ENCODE peak calls at places on chromosomes 12 and 14, in eight cellular contexts. One of them, this sample, is unnamed.

GRCh38 chr14:56310643-56311042 is 192.4 kb downstream of the PELI2 start:
- DNase-seq in progenitor cell of endocrine pancreas: no peak
- DNase-seq in NCI-H1105 treated with DMSO at 0.1 percent for 48 hours: no peak
- DNase-seq in effector CD4-positive, alpha-beta T cell: no peak
- DNase-seq in H54: no peak
- DNase-seq in stimulated activated CD4-positive, alpha-beta T cell treated with anti-CD3 and anti-CD28 coated beads, Interleukin-4, amount 100 ng/mL, for 24 hours: no peak
- DNase-seq in brain microvascular endothelial cell: peak
- DNase-seq in mesenteric fat pad: no peak
- DNase-seq in this sample: no peak

GRCh38 chr14:34338056-34338455 is 124.0 kb downstream of the SPTSSA start:
- DNase-seq in effector CD4-positive, alpha-beta T cell: no peak
- DNase-seq in mesenteric fat pad: no peak
- DNase-seq in brain microvascular endothelial cell: no peak
- DNase-seq in stimulated activated CD4-positive, alpha-beta T cell treated with anti-CD3 and anti-CD28 coated beads, Interleukin-4, amount 100 ng/mL, for 24 hours: no peak
- DNase-seq in progenitor cell of endocrine pancreas: no peak
- DNase-seq in H54: no peak
- DNase-seq in NCI-H1105 treated with DMSO at 0.1 percent for 48 hours: no peak
- DNase-seq in this sample: no peak

GRCh38 chr12:107064687-107065086 is 28.7 kb downstream of the CRY1 start:
- DNase-seq in progenitor cell of endocrine pancreas: no peak
- DNase-seq in mesenteric fat pad: no peak
- DNase-seq in NCI-H1105 treated with DMSO at 0.1 percent for 48 hours: no peak
- DNase-seq in brain microvascular endothelial cell: no peak
- DNase-seq in effector CD4-positive, alpha-beta T cell: no peak
- DNase-seq in H54: no peak
- DNase-seq in stimulated activated CD4-positive, alpha-beta T cell treated with anti-CD3 and anti-CD28 coated beads, Interleukin-4, amount 100 ng/mL, for 24 hours: no peak
- DNase-seq in this sample: no peak

GRCh38 chr14:51119411-51120051 is 24.6 kb upstream of the TRIM9 start:
- DNase-seq in progenitor cell of endocrine pancreas: no peak
- DNase-seq in brain microvascular endothelial cell: no peak
- DNase-seq in mesenteric fat pad: no peak
- DNase-seq in NCI-H1105 treated with DMSO at 0.1 percent for 48 hours: no peak
- DNase-seq in effector CD4-positive, alpha-beta T cell: no peak
- DNase-seq in stimulated activated CD4-positive, alpha-beta T cell treated with anti-CD3 and anti-CD28 coated beads, Interleukin-4, amount 100 ng/mL, for 24 hours: no peak
- DNase-seq in H54: no peak
- DNase-seq in this sample: peak

GRCh38 chr14:64293976-64294671 is at the start of gene ESR2:
- DNase-seq in NCI-H1105 treated with DMSO at 0.1 percent for 48 hours: peak
- DNase-seq in brain microvascular endothelial cell: peak
- DNase-seq in stimulated activated CD4-positive, alpha-beta T cell treated with anti-CD3 and anti-CD28 coated beads, Interleukin-4, amount 100 ng/mL, for 24 hours: peak
- DNase-seq in effector CD4-positive, alpha-beta T cell: peak
- DNase-seq in mesenteric fat pad: no peak
- DNase-seq in progenitor cell of endocrine pancreas: peak
- DNase-seq in H54: no peak
- DNase-seq in this sample: peak

GRCh38 chr14:60649815-60650381 is 621 bp upstream of the SIX1 start:
- DNase-seq in NCI-H1105 treated with DMSO at 0.1 percent for 48 hours: peak
- DNase-seq in mesenteric fat pad: no peak
- DNase-seq in effector CD4-positive, alpha-beta T cell: no peak
- DNase-seq in stimulated activated CD4-positive, alpha-beta T cell treated with anti-CD3 and anti-CD28 coated beads, Interleukin-4, amount 100 ng/mL, for 24 hours: no peak
- DNase-seq in H54: no peak
- DNase-seq in progenitor cell of endocrine pancreas: no peak
- DNase-seq in brain microvascular endothelial cell: no peak
- DNase-seq in this sample: peak

GRCh38 chr12:130938186-130938585 is 15.5 kb upstream of the ADGRD1 start:
- DNase-seq in effector CD4-positive, alpha-beta T cell: no peak
- DNase-seq in brain microvascular endothelial cell: no peak
- DNase-seq in mesenteric fat pad: no peak
- DNase-seq in stimulated activated CD4-positive, alpha-beta T cell treated with anti-CD3 and anti-CD28 coated beads, Interleukin-4, amount 100 ng/mL, for 24 hours: no peak
- DNase-seq in NCI-H1105 treated with DMSO at 0.1 percent for 48 hours: no peak
- DNase-seq in progenitor cell of endocrine pancreas: no peak
- DNase-seq in H54: no peak
- DNase-seq in this sample: no peak

GRCh38 chr14:83520837-83521236 is 1987.2 kb upstream of the SEL1L start:
- DNase-seq in NCI-H1105 treated with DMSO at 0.1 percent for 48 hours: no peak
- DNase-seq in H54: no peak
- DNase-seq in stimulated activated CD4-positive, alpha-beta T cell treated with anti-CD3 and anti-CD28 coated beads, Interleukin-4, amount 100 ng/mL, for 24 hours: no peak
- DNase-seq in effector CD4-positive, alpha-beta T cell: no peak
- DNase-seq in brain microvascular endothelial cell: peak
- DNase-seq in progenitor cell of endocrine pancreas: no peak
- DNase-seq in mesenteric fat pad: no peak
- DNase-seq in this sample: no peak

GRCh38 chr12:127677537-127678131 is 589.3 kb upstream of the TMEM132C start:
- DNase-seq in effector CD4-positive, alpha-beta T cell: no peak
- DNase-seq in brain microvascular endothelial cell: peak
- DNase-seq in mesenteric fat pad: no peak
- DNase-seq in NCI-H1105 treated with DMSO at 0.1 percent for 48 hours: peak
- DNase-seq in stimulated activated CD4-positive, alpha-beta T cell treated with anti-CD3 and anti-CD28 coated beads, Interleukin-4, amount 100 ng/mL, for 24 hours: peak
- DNase-seq in progenitor cell of endocrine pancreas: peak
- DNase-seq in H54: peak
- DNase-seq in this sample: peak

GRCh38 chr12:129423041-129423580 is 480.7 kb downstream of the TMEM132D start:
- DNase-seq in effector CD4-positive, alpha-beta T cell: no peak
- DNase-seq in progenitor cell of endocrine pancreas: no peak
- DNase-seq in brain microvascular endothelial cell: no peak
- DNase-seq in H54: no peak
- DNase-seq in NCI-H1105 treated with DMSO at 0.1 percent for 48 hours: peak
- DNase-seq in stimulated activated CD4-positive, alpha-beta T cell treated with anti-CD3 and anti-CD28 coated beads, Interleukin-4, amount 100 ng/mL, for 24 hours: no peak
- DNase-seq in mesenteric fat pad: no peak
- DNase-seq in this sample: no peak

GRCh38 chr12:64894827-64895475 is 70.5 kb downstream of the TBC1D30 start:
- DNase-seq in H54: no peak
- DNase-seq in mesenteric fat pad: no peak
- DNase-seq in NCI-H1105 treated with DMSO at 0.1 percent for 48 hours: no peak
- DNase-seq in brain microvascular endothelial cell: no peak
- DNase-seq in stimulated activated CD4-positive, alpha-beta T cell treated with anti-CD3 and anti-CD28 coated beads, Interleukin-4, amount 100 ng/mL, for 24 hours: no peak
- DNase-seq in effector CD4-positive, alpha-beta T cell: no peak
- DNase-seq in progenitor cell of endocrine pancreas: no peak
- DNase-seq in this sample: no peak

GRCh38 chr14:84493779-84494178 is 1036.2 kb upstream of the FLRT2 start:
- DNase-seq in stimulated activated CD4-positive, alpha-beta T cell treated with anti-CD3 and anti-CD28 coated beads, Interleukin-4, amount 100 ng/mL, for 24 hours: no peak
- DNase-seq in mesenteric fat pad: no peak
- DNase-seq in NCI-H1105 treated with DMSO at 0.1 percent for 48 hours: no peak
- DNase-seq in effector CD4-positive, alpha-beta T cell: no peak
- DNase-seq in progenitor cell of endocrine pancreas: no peak
- DNase-seq in H54: no peak
- DNase-seq in brain microvascular endothelial cell: peak
- DNase-seq in this sample: no peak

GRCh38 chr12:95107362-95107761 is 33.9 kb upstream of the NR2C1 start:
- DNase-seq in mesenteric fat pad: no peak
- DNase-seq in progenitor cell of endocrine pancreas: no peak
- DNase-seq in brain microvascular endothelial cell: no peak
- DNase-seq in NCI-H1105 treated with DMSO at 0.1 percent for 48 hours: no peak
- DNase-seq in stimulated activated CD4-positive, alpha-beta T cell treated with anti-CD3 and anti-CD28 coated beads, Interleukin-4, amount 100 ng/mL, for 24 hours: no peak
- DNase-seq in effector CD4-positive, alpha-beta T cell: no peak
- DNase-seq in H54: no peak
- DNase-seq in this sample: no peak

This sample was measured in DMS79.